ENCODE peak calls at places on chromosomes 13 and 19, in five cellular contexts. A is sigmoid colon, C is heart left ventricle, X is fibroblast of mammary gland, V is gastrocnemius medialis. Q is an unnamed sample.

GRCh38 chr13:102580552-102581169 is 16.1 kb upstream of the TPP2 start:
- DNase-seq in C (no peak), A (no peak), V (no peak), X (peak; percentile 84), Q (peak; percentile 78)

GRCh38 chr19:56112313-56112709 is 8.8 kb downstream of the ZNF787 start:
- DNase-seq in X (no peak), C (no peak), V (no peak), A (no peak), Q (no peak)

GRCh38 chr19:21322528-21322927 is 6.7 kb downstream of the ZNF708 start:
- DNase-seq in C (peak; percentile 30), X (peak; percentile 12), V (no peak), A (no peak), Q (no peak)

GRCh38 chr19:29708553-29709439 is 6.3 kb downstream of the C19orf12 start:
- DNase-seq in X (peak; percentile 64), C (no peak), V (peak; percentile 74), A (no peak), Q (no peak)

GRCh38 chr13:111662451-111662850 is 342.0 kb downstream of the TEX29 start:
- DNase-seq in X (no peak), V (no peak), A (no peak), C (no peak), Q (no peak)

GRCh38 chr13:70613295-70613694 is 505.0 kb upstream of the KLHL1 start:
- DNase-seq in X (no peak), A (no peak), C (no peak), V (no peak), Q (peak; percentile 35)

GRCh38 chr19:34475026-34475974 is 6.3 kb upstream of the WTIP start:
- DNase-seq in X (peak; percentile 92), C (no peak), A (no peak), V (no peak), Q (peak; percentile 70)

GRCh38 chr19:18939922-18940775 is 868 bp downstream of the HOMER3 start:
- DNase-seq in C (peak; percentile 56), A (peak; percentile 84), X (peak; percentile 45), V (peak; percentile 93), Q (peak; percentile 59)

GRCh38 chr19:41888926-41889325 is 5.9 kb downstream of the ARHGEF1 start:
- DNase-seq in C (no peak), X (no peak), A (no peak), V (no peak), Q (no peak)

GRCh38 chr19:46746281-46746965 is at the start of gene STRN4:
- DNase-seq in C (peak; percentile 67), A (no peak), X (no peak), V (no peak), Q (peak; percentile 62)

DNA sequence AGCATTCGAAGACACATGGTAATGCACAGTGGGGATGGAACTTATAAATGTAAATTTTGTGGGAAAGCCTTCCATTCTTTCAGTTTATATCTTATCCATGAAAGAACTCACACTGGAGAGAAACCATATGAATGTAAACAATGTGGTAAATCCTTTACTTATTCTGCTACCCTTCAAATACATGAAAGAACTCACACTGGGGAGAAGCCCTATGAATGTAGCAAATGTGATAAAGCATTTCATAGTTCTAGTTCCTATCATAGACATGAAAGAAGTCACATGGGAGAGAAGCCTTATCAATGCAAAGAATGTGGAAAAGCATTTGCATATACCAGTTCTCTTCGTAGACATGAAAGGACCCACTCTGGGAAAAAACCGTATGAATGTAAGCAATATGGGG is 16.2 kb upstream of the ZNF763 start:
- DNase-seq in A (no peak), C (no peak), V (no peak), X (no peak), Q (no peak)
- H3K4me3 ChIP-seq in A (no peak overlapping the region), C (no peak overlapping the region), V (no peak overlapping the region), X (no peak overlapping the region), Q (peak overlapping the region; percentile 10)

GRCh38 chr19:49690073-49690655 is 752 bp upstream of the CPT1C start:
- DNase-seq in X (no peak), C (no peak), A (no peak), V (no peak), Q (no peak)
- H3K4me3 ChIP-seq in X (peak overlapping the region; percentile 60), C (peak overlapping the region; percentile 60), A (peak overlapping the region; percentile 46), V (peak overlapping the region; percentile 57), Q (peak overlapping the region; percentile 82)

GRCh38 chr13:45305079-45305478 is 35.9 kb downstream of the TPT1 start:
- DNase-seq in X (no peak), C (no peak), V (no peak), A (peak; percentile 90), Q (no peak)

GRCh38 chr13:45306966-45307365 is 34.0 kb downstream of the TPT1 start:
- DNase-seq in C (no peak), V (no peak), X (no peak), A (no peak), Q (no peak)

GRCh38 chr13:45314822-45315221 is 26.2 kb downstream of the TPT1 start:
- DNase-seq in A (no peak), C (no peak), V (no peak), X (no peak), Q (no peak)

GRCh38 chr13:45315520-45316167 is 25.3 kb downstream of the TPT1 start:
- DNase-seq in A (no peak), C (no peak), V (no peak), X (no peak), Q (no peak)

DNA sequence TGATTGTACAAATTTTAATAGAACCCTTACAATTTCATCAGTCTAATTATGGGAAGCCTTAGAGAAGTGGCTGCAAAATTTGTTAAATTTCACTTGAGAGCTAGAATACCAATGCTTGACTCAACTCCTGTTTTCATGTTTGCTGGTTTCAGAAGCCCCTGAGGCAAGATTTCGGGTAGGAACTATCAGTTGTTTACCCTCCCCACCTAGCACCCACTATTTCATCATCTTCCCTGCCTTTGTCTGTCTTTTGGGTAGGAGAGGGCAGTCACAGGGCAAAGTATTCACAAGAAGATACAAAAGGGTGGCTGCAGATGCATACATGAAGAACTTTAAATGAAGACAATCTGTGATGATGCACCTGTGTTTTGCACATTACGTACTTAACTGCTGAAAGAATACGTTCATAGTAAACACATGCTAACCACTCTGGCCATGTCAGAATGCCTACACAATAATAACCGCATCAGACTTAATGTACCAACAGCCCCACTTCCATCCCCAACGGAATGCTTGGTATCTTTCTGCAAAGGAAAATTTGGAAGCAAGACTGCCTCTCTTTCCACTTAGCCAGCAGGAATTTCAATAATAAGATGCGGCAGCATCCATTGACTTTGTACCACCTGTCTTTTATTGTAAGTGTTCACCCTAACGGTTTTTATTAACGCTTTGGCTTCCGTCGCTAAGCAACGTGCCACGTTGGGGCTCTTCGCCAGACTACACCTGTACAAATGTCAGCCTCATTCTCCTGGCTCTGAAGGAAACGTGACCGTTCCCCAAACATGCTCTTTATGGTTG is 30.4 kb downstream of the TPT1 start:
- DNase-seq in C (no peak), A (no peak), X (no peak), V (no peak), Q (no peak)
- H3K4me3 ChIP-seq in C (peak overlapping the region; percentile 57), A (peak overlapping the region; percentile 55), X (no peak overlapping the region), V (peak overlapping the region; percentile 39), Q (peak overlapping the region; percentile 66)

GRCh38 chr13:109776575-109776974 is 9.8 kb downstream of the IRS2 start:
- DNase-seq in V (no peak), C (no peak), X (no peak), A (no peak), Q (peak; percentile 18)
- H3K4me3 ChIP-seq in V (no peak overlapping the region), C (no peak overlapping the region), X (no peak overlapping the region), A (no peak overlapping the region), Q (peak overlapping the region; percentile 57)

GRCh38 chr19:3659746-3660112 is 33.1 kb upstream of the CACTIN start:
- DNase-seq in C (no peak), A (no peak), X (no peak), V (no peak), Q (no peak)
- H3K4me3 ChIP-seq in C (no peak overlapping the region), A (no peak overlapping the region), X (no peak overlapping the region), V (no peak overlapping the region), Q (no peak overlapping the region)

DNA sequence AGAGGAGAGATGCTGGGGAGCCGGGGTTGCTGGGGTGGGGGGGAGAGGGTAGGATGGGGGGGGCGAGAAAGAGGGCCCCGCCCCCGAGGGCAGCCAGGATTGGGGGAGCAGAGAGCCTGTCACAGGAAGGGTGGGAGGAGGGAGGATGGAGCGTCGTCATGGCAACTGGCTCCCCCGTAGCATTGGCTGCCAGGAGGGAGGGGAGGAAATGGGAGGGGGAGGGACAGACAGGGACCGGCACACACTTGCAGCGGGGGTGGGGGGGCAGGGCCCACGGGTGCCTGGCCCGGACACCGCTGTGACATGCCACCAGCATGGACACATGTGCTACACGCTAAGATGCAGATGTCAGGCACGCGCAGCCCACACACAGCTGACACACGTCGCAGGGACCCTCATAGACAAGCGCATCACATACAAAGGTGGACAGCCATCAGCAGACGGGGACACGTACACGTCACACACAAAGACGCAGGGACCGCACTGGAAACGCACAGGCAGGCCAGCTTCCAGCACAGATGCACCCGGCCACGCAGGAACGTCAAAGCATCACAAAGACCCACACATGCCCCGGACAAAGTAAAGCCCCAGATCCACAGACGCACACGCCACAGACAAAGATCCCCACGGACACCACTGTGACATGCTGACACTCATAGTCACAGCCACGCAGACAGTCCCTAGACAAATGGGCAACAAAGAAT is at the start of gene LMTK3:
- DNase-seq in V (no peak), A (no peak), X (peak; percentile 21), C (no peak), Q (peak; percentile 28)
- H3K4me3 ChIP-seq in V (peak within 1 kb of the TSS; percentile 5), A (peak within 1 kb of the TSS; percentile 15), X (peak within 1 kb of the TSS; percentile 12), C (peak within 1 kb of the TSS; percentile 34), Q (peak within 1 kb of the TSS; percentile 63)

DNA sequence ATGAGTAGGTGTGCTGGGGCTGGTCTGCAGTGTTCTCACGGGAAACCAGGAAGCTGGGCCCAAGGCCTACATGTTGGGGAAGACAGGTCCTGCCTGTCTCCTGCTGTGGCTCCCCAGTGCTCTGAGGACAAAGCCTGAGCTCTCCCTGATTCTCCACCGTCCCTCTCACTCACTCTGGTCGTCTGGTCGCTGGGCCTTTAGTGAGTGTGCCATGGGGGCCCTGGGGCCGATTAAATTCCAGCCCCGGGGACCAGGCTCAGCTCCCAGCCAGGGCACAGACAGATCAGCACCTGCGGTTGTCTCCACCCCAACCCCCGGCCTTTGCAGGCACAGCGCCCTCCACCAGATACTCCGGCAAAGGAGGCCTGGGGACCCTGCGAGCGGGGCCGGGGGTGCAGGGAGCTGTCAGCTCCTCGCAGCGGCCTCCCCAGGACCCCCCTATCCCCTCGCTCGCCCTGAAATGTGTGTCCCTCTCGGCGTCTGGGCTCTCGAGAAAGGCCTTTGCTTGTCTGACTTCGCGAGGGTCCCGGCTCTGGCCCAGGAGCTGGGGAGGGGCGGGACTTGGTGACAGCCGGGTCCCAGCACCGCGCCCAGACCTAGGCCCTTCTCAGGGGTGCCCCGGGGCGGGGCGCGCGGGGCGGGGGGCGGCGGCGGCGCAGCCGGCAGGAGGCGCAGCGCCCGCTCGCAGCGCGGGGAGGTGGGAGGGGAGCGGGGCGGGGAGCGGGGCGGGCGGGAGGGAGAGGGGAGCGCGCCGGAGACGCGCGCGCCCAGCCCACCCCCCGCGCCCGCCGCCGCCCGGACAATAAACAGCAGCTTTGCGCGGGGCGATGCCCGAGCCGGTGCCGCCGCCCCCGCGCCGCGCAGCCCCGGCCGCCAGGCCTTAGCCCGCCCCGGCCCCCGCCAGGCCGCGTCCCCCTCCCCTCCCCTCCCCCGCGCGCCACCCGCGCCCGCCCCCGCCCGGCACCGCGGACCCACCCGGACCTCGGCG is at the start of gene PALM:
- DNase-seq in A (peak; percentile 74), V (no peak), X (no peak), C (peak; percentile 47), Q (peak; percentile 15)
- H3K4me3 ChIP-seq in A (peak within 1 kb of the TSS; percentile 95), V (peak within 1 kb of the TSS; percentile 58), X (no peak within 1 kb of the TSS), C (peak within 1 kb of the TSS; percentile 62), Q (peak within 1 kb of the TSS; percentile 65)

GRCh38 chr19:13001502-13002388 is 6.5 kb downstream of the NFIX start:
- DNase-seq in V (peak; percentile 89), C (peak; percentile 76), X (peak; percentile 65), A (peak; percentile 96), Q (no peak)
- H3K4me3 ChIP-seq in V (peak overlapping the region; percentile 66), C (peak overlapping the region; percentile 25), X (peak overlapping the region; percentile 3), A (peak overlapping the region; percentile 49), Q (no peak overlapping the region)

Q was measured in PC-3.